ENCODE peak calls at places on chromosomes 5 and 9, in seven cellular contexts. One of them, this sample, is unnamed.

GRCh38 chr5:51033215-51033614 is 350.0 kb upstream of the ISL1 start:
- DNase-seq in prostate gland: no peak
- DNase-seq in DND-41: no peak
- DNase-seq in mucosa of descending colon: no peak
- DNase-seq in heart left ventricle: no peak
- DNase-seq in AG10803: no peak
- DNase-seq in epithelial cell of esophagus: peak; percentile 12
- DNase-seq in this sample: no peak

GRCh38 chr9:122812736-122813135 is 12.8 kb downstream of the OR1K1 start:
- DNase-seq in AG10803: no peak
- DNase-seq in mucosa of descending colon: no peak
- DNase-seq in prostate gland: no peak
- DNase-seq in heart left ventricle: no peak
- DNase-seq in DND-41: no peak
- DNase-seq in epithelial cell of esophagus: no peak
- DNase-seq in this sample: no peak

GRCh38 chr9:84921175-84921574 is 251.6 kb downstream of the NTRK2 start:
- DNase-seq in DND-41: no peak
- DNase-seq in mucosa of descending colon: no peak
- DNase-seq in epithelial cell of esophagus: no peak
- DNase-seq in AG10803: no peak
- DNase-seq in heart left ventricle: no peak
- DNase-seq in prostate gland: no peak
- DNase-seq in this sample: no peak

GRCh38 chr5:149940077-149940574 is 4.5 kb downstream of the PDE6A start:
- DNase-seq in AG10803: no peak
- DNase-seq in DND-41: no peak
- DNase-seq in prostate gland: no peak
- DNase-seq in mucosa of descending colon: no peak
- DNase-seq in epithelial cell of esophagus: peak; percentile 63
- DNase-seq in heart left ventricle: no peak
- DNase-seq in this sample: no peak

GRCh38 chr9:86508208-86508903 is 154.1 kb upstream of the TUT7 start:
- DNase-seq in heart left ventricle: no peak
- DNase-seq in AG10803: no peak
- DNase-seq in DND-41: no peak
- DNase-seq in prostate gland: no peak
- DNase-seq in epithelial cell of esophagus: no peak
- DNase-seq in mucosa of descending colon: no peak
- DNase-seq in this sample: no peak

GRCh38 chr5:15834596-15835245 is 334.7 kb downstream of the FBXL7 start:
- DNase-seq in heart left ventricle: no peak
- DNase-seq in AG10803: peak; percentile 71
- DNase-seq in prostate gland: no peak
- DNase-seq in DND-41: no peak
- DNase-seq in epithelial cell of esophagus: peak; percentile 91
- DNase-seq in mucosa of descending colon: no peak
- DNase-seq in this sample: no peak

GRCh38 chr5:40627708-40628107 is 52.0 kb upstream of the PTGER4 start:
- DNase-seq in DND-41: no peak
- DNase-seq in heart left ventricle: no peak
- DNase-seq in prostate gland: no peak
- DNase-seq in epithelial cell of esophagus: no peak
- DNase-seq in AG10803: peak; percentile 38
- DNase-seq in mucosa of descending colon: no peak
- DNase-seq in this sample: no peak

GRCh38 chr5:76145945-76146344 is 62.8 kb downstream of the SV2C start:
- DNase-seq in DND-41: no peak
- DNase-seq in prostate gland: no peak
- DNase-seq in AG10803: no peak
- DNase-seq in mucosa of descending colon: no peak
- DNase-seq in heart left ventricle: no peak
- DNase-seq in epithelial cell of esophagus: peak; percentile 41
- DNase-seq in this sample: no peak

GRCh38 chr9:134027561-134027960 is 2.3 kb downstream of the BRD3OS start:
- DNase-seq in prostate gland: no peak
- DNase-seq in heart left ventricle: no peak
- DNase-seq in DND-41: no peak
- DNase-seq in mucosa of descending colon: no peak
- DNase-seq in epithelial cell of esophagus: no peak
- DNase-seq in AG10803: no peak
- DNase-seq in this sample: no peak

GRCh38 chr9:90556897-90557296 is 85.7 kb downstream of the DIRAS2 start:
- DNase-seq in prostate gland: no peak
- DNase-seq in DND-41: no peak
- DNase-seq in heart left ventricle: no peak
- DNase-seq in mucosa of descending colon: no peak
- DNase-seq in epithelial cell of esophagus: peak; percentile 5
- DNase-seq in AG10803: no peak
- DNase-seq in this sample: no peak

GRCh38 chr5:124193371-124193789 is 553.1 kb downstream of the ZNF608 start:
- DNase-seq in heart left ventricle: no peak
- DNase-seq in prostate gland: no peak
- DNase-seq in AG10803: peak; percentile 56
- DNase-seq in mucosa of descending colon: no peak
- DNase-seq in epithelial cell of esophagus: peak; percentile 70
- DNase-seq in DND-41: no peak
- DNase-seq in this sample: no peak

GRCh38 chr9:72974501-72974900 is 21.6 kb upstream of the ALDH1A1 start:
- DNase-seq in epithelial cell of esophagus: no peak
- DNase-seq in heart left ventricle: no peak
- DNase-seq in AG10803: no peak
- DNase-seq in mucosa of descending colon: no peak
- DNase-seq in prostate gland: no peak
- DNase-seq in DND-41: no peak
- DNase-seq in this sample: no peak

GRCh38 chr9:88322906-88323566 is 65.2 kb upstream of the SPIN1 start:
- DNase-seq in mucosa of descending colon: no peak
- DNase-seq in epithelial cell of esophagus: no peak
- DNase-seq in AG10803: peak; percentile 64
- DNase-seq in heart left ventricle: no peak
- DNase-seq in DND-41: peak; percentile 90
- DNase-seq in prostate gland: no peak
- DNase-seq in this sample: no peak

GRCh38 chr9:130500340-130500771 is 55.6 kb downstream of the ASS1 start:
- DNase-seq in AG10803: no peak
- DNase-seq in epithelial cell of esophagus: no peak
- DNase-seq in DND-41: no peak
- DNase-seq in prostate gland: peak; percentile 16
- DNase-seq in heart left ventricle: no peak
- DNase-seq in mucosa of descending colon: peak; percentile 42
- DNase-seq in this sample: no peak

GRCh38 chr5:109779036-109779735 is 89.5 kb downstream of the MAN2A1 start:
- DNase-seq in epithelial cell of esophagus: peak; percentile 15
- DNase-seq in heart left ventricle: no peak
- DNase-seq in mucosa of descending colon: no peak
- DNase-seq in AG10803: no peak
- DNase-seq in prostate gland: no peak
- DNase-seq in DND-41: no peak
- DNase-seq in this sample: no peak

GRCh38 chr5:158378931-158379330 is 520.0 kb upstream of the CLINT1 start:
- DNase-seq in prostate gland: no peak
- DNase-seq in AG10803: no peak
- DNase-seq in DND-41: no peak
- DNase-seq in mucosa of descending colon: no peak
- DNase-seq in epithelial cell of esophagus: no peak
- DNase-seq in heart left ventricle: no peak
- DNase-seq in this sample: no peak

GRCh38 chr5:83149671-83150070 is 72.3 kb downstream of the XRCC4 start:
- DNase-seq in epithelial cell of esophagus: no peak
- DNase-seq in mucosa of descending colon: no peak
- DNase-seq in heart left ventricle: no peak
- DNase-seq in prostate gland: no peak
- DNase-seq in DND-41: no peak
- DNase-seq in AG10803: no peak
- DNase-seq in this sample: no peak

GRCh38 chr9:130118841-130119520 is 53.2 kb upstream of the NCS1 start:
- DNase-seq in prostate gland: no peak
- DNase-seq in DND-41: no peak
- DNase-seq in heart left ventricle: no peak
- DNase-seq in epithelial cell of esophagus: peak; percentile 43
- DNase-seq in AG10803: peak; percentile 39
- DNase-seq in mucosa of descending colon: no peak
- DNase-seq in this sample: no peak

GRCh38 chr5:176822426-176823075 is 12.2 kb downstream of the UNC5A start:
- DNase-seq in heart left ventricle: no peak
- DNase-seq in DND-41: no peak
- DNase-seq in mucosa of descending colon: no peak
- DNase-seq in prostate gland: no peak
- DNase-seq in AG10803: no peak
- DNase-seq in epithelial cell of esophagus: peak; percentile 72
- DNase-seq in this sample: no peak

GRCh38 chr5:173581408-173582197 is 34.8 kb downstream of the BOD1 start:
- DNase-seq in heart left ventricle: no peak
- DNase-seq in AG10803: peak; percentile 29
- DNase-seq in epithelial cell of esophagus: peak; percentile 34
- DNase-seq in DND-41: peak; percentile 75
- DNase-seq in prostate gland: no peak
- DNase-seq in mucosa of descending colon: peak; percentile 46
- DNase-seq in this sample: no peak

GRCh38 chr9:61666310-61666709 is 476.5 kb downstream of the SPATA31A7 start:
- DNase-seq in heart left ventricle: peak; percentile 33
- DNase-seq in mucosa of descending colon: no peak
- DNase-seq in prostate gland: no peak
- DNase-seq in AG10803: no peak
- DNase-seq in epithelial cell of esophagus: no peak
- DNase-seq in DND-41: no peak
- DNase-seq in this sample: no peak

GRCh38 chr5:90590170-90590569 is 31.6 kb downstream of the ADGRV1 start:
- DNase-seq in heart left ventricle: no peak
- DNase-seq in mucosa of descending colon: no peak
- DNase-seq in AG10803: no peak
- DNase-seq in prostate gland: no peak
- DNase-seq in epithelial cell of esophagus: no peak
- DNase-seq in DND-41: no peak
- DNase-seq in this sample: no peak

GRCh38 chr9:130117816-130118632 is 54.2 kb upstream of the NCS1 start:
- DNase-seq in heart left ventricle: no peak
- DNase-seq in AG10803: peak; percentile 85
- DNase-seq in DND-41: no peak
- DNase-seq in mucosa of descending colon: no peak
- DNase-seq in epithelial cell of esophagus: peak; percentile 47
- DNase-seq in prostate gland: no peak
- DNase-seq in this sample: peak; percentile 41

GRCh38 chr9:100083448-100084144 is 15.2 kb downstream of the ERP44 start:
- DNase-seq in epithelial cell of esophagus: no peak
- DNase-seq in mucosa of descending colon: no peak
- DNase-seq in prostate gland: no peak
- DNase-seq in DND-41: no peak
- DNase-seq in AG10803: no peak
- DNase-seq in heart left ventricle: no peak
- DNase-seq in this sample: no peak

GRCh38 chr9:100082786-100083185 is 16.0 kb downstream of the ERP44 start:
- DNase-seq in mucosa of descending colon: no peak
- DNase-seq in epithelial cell of esophagus: no peak
- DNase-seq in AG10803: peak; percentile 63
- DNase-seq in prostate gland: no peak
- DNase-seq in DND-41: no peak
- DNase-seq in heart left ventricle: no peak
- DNase-seq in this sample: no peak

GRCh38 chr9:100084734-100085133 is 14.1 kb downstream of the ERP44 start:
- DNase-seq in epithelial cell of esophagus: no peak
- DNase-seq in prostate gland: no peak
- DNase-seq in heart left ventricle: no peak
- DNase-seq in AG10803: no peak
- DNase-seq in mucosa of descending colon: no peak
- DNase-seq in DND-41: no peak
- DNase-seq in this sample: no peak

GRCh38 chr9:100086097-100086496 is 12.7 kb downstream of the ERP44 start:
- DNase-seq in AG10803: no peak
- DNase-seq in prostate gland: no peak
- DNase-seq in DND-41: no peak
- DNase-seq in heart left ventricle: no peak
- DNase-seq in epithelial cell of esophagus: no peak
- DNase-seq in mucosa of descending colon: no peak
- DNase-seq in this sample: no peak

GRCh38 chr9:100084145-100084478 is 14.7 kb downstream of the ERP44 start:
- DNase-seq in DND-41: no peak
- DNase-seq in epithelial cell of esophagus: no peak
- DNase-seq in AG10803: no peak
- DNase-seq in prostate gland: no peak
- DNase-seq in mucosa of descending colon: no peak
- DNase-seq in heart left ventricle: no peak
- DNase-seq in this sample: no peak
- H3K4me3 ChIP-seq in DND-41: no peak overlapping the region
- H3K4me3 ChIP-seq in epithelial cell of esophagus: no peak overlapping the region
- H3K4me3 ChIP-seq in AG10803: no peak overlapping the region
- H3K4me3 ChIP-seq in prostate gland: no peak overlapping the region
- H3K4me3 ChIP-seq in mucosa of descending colon: no peak overlapping the region
- H3K4me3 ChIP-seq in heart left ventricle: no peak overlapping the region
- H3K4me3 ChIP-seq in this sample: no peak overlapping the region

DNA sequence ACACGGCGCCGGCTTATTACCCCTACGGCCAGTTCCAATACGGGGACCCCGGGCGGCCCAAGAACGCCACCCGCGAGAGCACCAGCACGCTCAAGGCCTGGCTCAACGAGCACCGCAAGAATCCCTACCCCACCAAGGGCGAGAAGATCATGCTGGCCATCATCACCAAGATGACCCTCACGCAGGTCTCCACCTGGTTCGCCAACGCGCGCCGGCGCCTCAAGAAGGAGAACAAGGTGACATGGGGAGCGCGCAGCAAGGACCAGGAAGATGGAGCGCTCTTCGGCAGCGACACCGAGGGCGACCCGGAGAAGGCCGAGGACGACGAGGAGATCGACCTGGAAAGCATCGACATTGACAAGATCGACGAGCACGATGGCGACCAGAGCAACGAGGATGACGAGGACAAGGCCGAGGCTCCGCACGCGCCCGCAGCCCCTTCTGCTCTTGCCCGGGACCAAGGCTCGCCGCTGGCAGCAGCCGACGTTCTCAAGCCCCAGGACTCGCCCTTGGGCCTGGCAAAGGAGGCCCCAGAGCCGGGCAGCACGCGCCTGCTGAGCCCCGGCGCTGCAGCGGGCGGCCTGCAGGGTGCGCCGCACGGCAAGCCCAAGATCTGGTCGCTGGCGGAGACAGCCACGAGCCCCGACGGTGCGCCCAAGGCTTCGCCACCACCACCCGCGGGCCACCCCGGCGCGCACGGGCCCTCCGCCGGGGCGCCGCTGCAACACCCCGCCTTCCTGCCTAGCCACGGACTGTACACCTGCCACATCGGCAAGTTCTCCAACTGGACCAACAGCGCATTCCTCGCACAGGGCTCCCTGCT is 3.9 kb downstream of the IRX1 start:
- DNase-seq in heart left ventricle: peak; percentile 52
- DNase-seq in DND-41: no peak
- DNase-seq in AG10803: peak; percentile 65
- DNase-seq in prostate gland: no peak
- DNase-seq in epithelial cell of esophagus: peak; percentile 77
- DNase-seq in mucosa of descending colon: no peak
- DNase-seq in this sample: no peak
- TF ChIP-seq CTCF in heart left ventricle: no peak
- TF ChIP-seq CTCF in DND-41: no peak
- TF ChIP-seq CTCF in AG10803: peak; percentile 20
- TF ChIP-seq CTCF in prostate gland: no peak
- TF ChIP-seq CTCF in epithelial cell of esophagus: peak; percentile 26
- TF ChIP-seq CTCF in mucosa of descending colon: no peak
- TF ChIP-seq CTCF in this sample: no peak

GRCh38 chr5:113133573-113133972 is 157.0 kb downstream of the DCP2 start:
- DNase-seq in mucosa of descending colon: no peak
- DNase-seq in prostate gland: no peak
- DNase-seq in DND-41: no peak
- DNase-seq in AG10803: no peak
- DNase-seq in heart left ventricle: no peak
- DNase-seq in epithelial cell of esophagus: no peak
- DNase-seq in this sample: no peak
- H3K4me3 ChIP-seq in mucosa of descending colon: no peak overlapping the region
- H3K4me3 ChIP-seq in prostate gland: no peak overlapping the region
- H3K4me3 ChIP-seq in DND-41: no peak overlapping the region
- H3K4me3 ChIP-seq in AG10803: no peak overlapping the region
- H3K4me3 ChIP-seq in heart left ventricle: no peak overlapping the region
- H3K4me3 ChIP-seq in epithelial cell of esophagus: no peak overlapping the region
- H3K4me3 ChIP-seq in this sample: no peak overlapping the region

GRCh38 chr5:61139094-61139873 is 23.0 kb downstream of the SMIM15 start:
- DNase-seq in epithelial cell of esophagus: peak; percentile 27
- DNase-seq in heart left ventricle: no peak
- DNase-seq in DND-41: no peak
- DNase-seq in AG10803: no peak
- DNase-seq in prostate gland: no peak
- DNase-seq in mucosa of descending colon: no peak
- DNase-seq in this sample: no peak
- TF ChIP-seq CTCF in epithelial cell of esophagus: peak; percentile 57
- TF ChIP-seq CTCF in heart left ventricle: no peak
- TF ChIP-seq CTCF in DND-41: peak; percentile 43
- TF ChIP-seq CTCF in AG10803: peak; percentile 32
- TF ChIP-seq CTCF in prostate gland: no peak
- TF ChIP-seq CTCF in mucosa of descending colon: no peak
- TF ChIP-seq CTCF in this sample: no peak

This sample was measured in gastrocnemius medialis.